ENCODE peak calls at places on chromosomes 1 and 21, in nine cellular contexts. One of them, this sample, is unnamed.

GRCh38 chr1:96674909-96675308 is 46.7 kb upstream of the PTBP2 start:
- DNase-seq in activated CD8-positive, alpha-beta T cell treated with anti-CD3 and anti-CD28 coated beads for 36 hours: no peak
- DNase-seq in T-helper 2 cell: no peak
- DNase-seq in lower lobe of right lung: no peak
- DNase-seq in amygdala: no peak
- DNase-seq in esophagus squamous epithelium: no peak
- DNase-seq in AG10803: no peak
- DNase-seq in H4: no peak
- DNase-seq in GM03348: no peak
- DNase-seq in this sample: no peak

GRCh38 chr1:197776348-197777082 is 1.2 kb upstream of the DENND1B start:
- DNase-seq in amygdala: no peak
- DNase-seq in AG10803: peak; percentile 87
- DNase-seq in activated CD8-positive, alpha-beta T cell treated with anti-CD3 and anti-CD28 coated beads for 36 hours: peak; percentile 44
- DNase-seq in GM03348: peak; percentile 53
- DNase-seq in H4: peak; percentile 49
- DNase-seq in lower lobe of right lung: no peak
- DNase-seq in T-helper 2 cell: no peak
- DNase-seq in esophagus squamous epithelium: no peak
- DNase-seq in this sample: peak; percentile 54

GRCh38 chr1:58739851-58740466 is 40.1 kb upstream of the MYSM1 start:
- DNase-seq in lower lobe of right lung: no peak
- DNase-seq in activated CD8-positive, alpha-beta T cell treated with anti-CD3 and anti-CD28 coated beads for 36 hours: peak; percentile 26
- DNase-seq in amygdala: no peak
- DNase-seq in GM03348: peak; percentile 66
- DNase-seq in AG10803: peak; percentile 61
- DNase-seq in esophagus squamous epithelium: no peak
- DNase-seq in T-helper 2 cell: no peak
- DNase-seq in H4: peak; percentile 55
- DNase-seq in this sample: peak; percentile 55

GRCh38 chr1:16348414-16349182 is 3.7 kb downstream of the FBXO42 start:
- DNase-seq in lower lobe of right lung: no peak
- DNase-seq in H4: peak; percentile 62
- DNase-seq in activated CD8-positive, alpha-beta T cell treated with anti-CD3 and anti-CD28 coated beads for 36 hours: no peak
- DNase-seq in AG10803: peak; percentile 89
- DNase-seq in amygdala: no peak
- DNase-seq in T-helper 2 cell: no peak
- DNase-seq in esophagus squamous epithelium: no peak
- DNase-seq in GM03348: peak; percentile 57
- DNase-seq in this sample: no peak

GRCh38 chr1:230083746-230084407 is 16.8 kb downstream of the GALNT2 start:
- DNase-seq in AG10803: no peak
- DNase-seq in H4: no peak
- DNase-seq in esophagus squamous epithelium: no peak
- DNase-seq in lower lobe of right lung: no peak
- DNase-seq in amygdala: no peak
- DNase-seq in T-helper 2 cell: no peak
- DNase-seq in activated CD8-positive, alpha-beta T cell treated with anti-CD3 and anti-CD28 coated beads for 36 hours: no peak
- DNase-seq in GM03348: peak; percentile 33
- DNase-seq in this sample: no peak

GRCh38 chr21:26753822-26754221 is 91.4 kb downstream of the ADAMTS1 start:
- DNase-seq in H4: no peak
- DNase-seq in esophagus squamous epithelium: no peak
- DNase-seq in amygdala: no peak
- DNase-seq in activated CD8-positive, alpha-beta T cell treated with anti-CD3 and anti-CD28 coated beads for 36 hours: no peak
- DNase-seq in lower lobe of right lung: no peak
- DNase-seq in T-helper 2 cell: no peak
- DNase-seq in GM03348: no peak
- DNase-seq in AG10803: no peak
- DNase-seq in this sample: no peak

GRCh38 chr1:220810179-220810653 is 23.5 kb downstream of the MTARC1 start:
- DNase-seq in activated CD8-positive, alpha-beta T cell treated with anti-CD3 and anti-CD28 coated beads for 36 hours: peak; percentile 84
- DNase-seq in AG10803: peak; percentile 82
- DNase-seq in esophagus squamous epithelium: peak; percentile 8
- DNase-seq in lower lobe of right lung: peak; percentile 89
- DNase-seq in amygdala: no peak
- DNase-seq in T-helper 2 cell: peak; percentile 52
- DNase-seq in H4: peak; percentile 78
- DNase-seq in GM03348: peak; percentile 88
- DNase-seq in this sample: peak; percentile 45

GRCh38 chr1:41664861-41665640 is 180.6 kb upstream of the EDN2 start:
- DNase-seq in lower lobe of right lung: no peak
- DNase-seq in amygdala: no peak
- DNase-seq in T-helper 2 cell: no peak
- DNase-seq in AG10803: peak; percentile 79
- DNase-seq in H4: peak; percentile 71
- DNase-seq in GM03348: peak; percentile 65
- DNase-seq in activated CD8-positive, alpha-beta T cell treated with anti-CD3 and anti-CD28 coated beads for 36 hours: no peak
- DNase-seq in esophagus squamous epithelium: no peak
- DNase-seq in this sample: no peak

GRCh38 chr1:9715536-9716226 is 64.2 kb downstream of the PIK3CD start:
- DNase-seq in T-helper 2 cell: no peak
- DNase-seq in amygdala: no peak
- DNase-seq in activated CD8-positive, alpha-beta T cell treated with anti-CD3 and anti-CD28 coated beads for 36 hours: peak; percentile 80
- DNase-seq in lower lobe of right lung: no peak
- DNase-seq in esophagus squamous epithelium: no peak
- DNase-seq in GM03348: no peak
- DNase-seq in H4: no peak
- DNase-seq in AG10803: no peak
- DNase-seq in this sample: peak; percentile 76

GRCh38 chr1:55359611-55360010 is 144.4 kb upstream of the USP24 start:
- DNase-seq in AG10803: peak; percentile 58
- DNase-seq in activated CD8-positive, alpha-beta T cell treated with anti-CD3 and anti-CD28 coated beads for 36 hours: no peak
- DNase-seq in amygdala: no peak
- DNase-seq in T-helper 2 cell: no peak
- DNase-seq in lower lobe of right lung: no peak
- DNase-seq in H4: no peak
- DNase-seq in esophagus squamous epithelium: no peak
- DNase-seq in GM03348: peak; percentile 29
- DNase-seq in this sample: no peak

GRCh38 chr1:110508038-110508437 is 10.9 kb downstream of the KCNA10 start:
- DNase-seq in amygdala: no peak
- DNase-seq in AG10803: peak; percentile 18
- DNase-seq in lower lobe of right lung: peak; percentile 85
- DNase-seq in T-helper 2 cell: no peak
- DNase-seq in GM03348: peak; percentile 77
- DNase-seq in esophagus squamous epithelium: no peak
- DNase-seq in H4: no peak
- DNase-seq in activated CD8-positive, alpha-beta T cell treated with anti-CD3 and anti-CD28 coated beads for 36 hours: no peak
- DNase-seq in this sample: no peak

GRCh38 chr1:224513383-224513782 is 78.8 kb upstream of the WDR26 start:
- DNase-seq in GM03348: no peak
- DNase-seq in T-helper 2 cell: no peak
- DNase-seq in amygdala: no peak
- DNase-seq in activated CD8-positive, alpha-beta T cell treated with anti-CD3 and anti-CD28 coated beads for 36 hours: no peak
- DNase-seq in H4: no peak
- DNase-seq in AG10803: no peak
- DNase-seq in esophagus squamous epithelium: no peak
- DNase-seq in lower lobe of right lung: no peak
- DNase-seq in this sample: no peak

GRCh38 chr1:47317841-47318240 is 3.9 kb upstream of the STIL start:
- DNase-seq in AG10803: peak; percentile 97
- DNase-seq in esophagus squamous epithelium: no peak
- DNase-seq in GM03348: peak; percentile 67
- DNase-seq in T-helper 2 cell: no peak
- DNase-seq in H4: no peak
- DNase-seq in lower lobe of right lung: no peak
- DNase-seq in amygdala: no peak
- DNase-seq in activated CD8-positive, alpha-beta T cell treated with anti-CD3 and anti-CD28 coated beads for 36 hours: no peak
- DNase-seq in this sample: no peak

GRCh38 chr1:230308039-230308438 is 118.1 kb downstream of the PGBD5 start:
- DNase-seq in activated CD8-positive, alpha-beta T cell treated with anti-CD3 and anti-CD28 coated beads for 36 hours: no peak
- DNase-seq in T-helper 2 cell: no peak
- DNase-seq in amygdala: no peak
- DNase-seq in esophagus squamous epithelium: no peak
- DNase-seq in lower lobe of right lung: peak; percentile 74
- DNase-seq in AG10803: peak; percentile 53
- DNase-seq in H4: peak; percentile 86
- DNase-seq in GM03348: peak; percentile 39
- DNase-seq in this sample: no peak

GRCh38 chr1:227870375-227870774 is 54.9 kb downstream of the PRSS38 start:
- DNase-seq in esophagus squamous epithelium: no peak
- DNase-seq in H4: no peak
- DNase-seq in activated CD8-positive, alpha-beta T cell treated with anti-CD3 and anti-CD28 coated beads for 36 hours: no peak
- DNase-seq in GM03348: no peak
- DNase-seq in lower lobe of right lung: no peak
- DNase-seq in T-helper 2 cell: no peak
- DNase-seq in amygdala: no peak
- DNase-seq in AG10803: no peak
- DNase-seq in this sample: no peak

GRCh38 chr1:157124855-157125254 is 13.3 kb downstream of the ETV3 start:
- DNase-seq in T-helper 2 cell: no peak
- DNase-seq in esophagus squamous epithelium: no peak
- DNase-seq in lower lobe of right lung: no peak
- DNase-seq in GM03348: no peak
- DNase-seq in H4: no peak
- DNase-seq in activated CD8-positive, alpha-beta T cell treated with anti-CD3 and anti-CD28 coated beads for 36 hours: peak; percentile 14
- DNase-seq in AG10803: no peak
- DNase-seq in amygdala: no peak
- DNase-seq in this sample: no peak

GRCh38 chr1:196933531-196934189 is 9.9 kb upstream of the CFHR2 start:
- DNase-seq in activated CD8-positive, alpha-beta T cell treated with anti-CD3 and anti-CD28 coated beads for 36 hours: no peak
- DNase-seq in T-helper 2 cell: no peak
- DNase-seq in GM03348: no peak
- DNase-seq in AG10803: no peak
- DNase-seq in amygdala: no peak
- DNase-seq in lower lobe of right lung: no peak
- DNase-seq in H4: no peak
- DNase-seq in esophagus squamous epithelium: no peak
- DNase-seq in this sample: no peak

GRCh38 chr1:57017717-57018116 is 51.9 kb upstream of the C8B start:
- DNase-seq in H4: no peak
- DNase-seq in T-helper 2 cell: no peak
- DNase-seq in lower lobe of right lung: no peak
- DNase-seq in AG10803: no peak
- DNase-seq in esophagus squamous epithelium: no peak
- DNase-seq in GM03348: peak; percentile 17
- DNase-seq in amygdala: no peak
- DNase-seq in activated CD8-positive, alpha-beta T cell treated with anti-CD3 and anti-CD28 coated beads for 36 hours: peak; percentile 2
- DNase-seq in this sample: no peak

GRCh38 chr1:240562111-240562590 is 49.8 kb downstream of the GREM2 start:
- DNase-seq in activated CD8-positive, alpha-beta T cell treated with anti-CD3 and anti-CD28 coated beads for 36 hours: no peak
- DNase-seq in GM03348: peak; percentile 16
- DNase-seq in T-helper 2 cell: no peak
- DNase-seq in amygdala: no peak
- DNase-seq in AG10803: peak; percentile 62
- DNase-seq in lower lobe of right lung: no peak
- DNase-seq in H4: no peak
- DNase-seq in esophagus squamous epithelium: no peak
- DNase-seq in this sample: no peak

GRCh38 chr1:36159614-36160387 is 3.8 kb downstream of the MAP7D1 start:
- DNase-seq in esophagus squamous epithelium: no peak
- DNase-seq in T-helper 2 cell: no peak
- DNase-seq in activated CD8-positive, alpha-beta T cell treated with anti-CD3 and anti-CD28 coated beads for 36 hours: peak; percentile 36
- DNase-seq in lower lobe of right lung: no peak
- DNase-seq in GM03348: no peak
- DNase-seq in H4: no peak
- DNase-seq in amygdala: no peak
- DNase-seq in AG10803: no peak
- DNase-seq in this sample: no peak

GRCh38 chr21:21175798-21176334 is 177.7 kb downstream of the NCAM2 start:
- DNase-seq in esophagus squamous epithelium: no peak
- DNase-seq in H4: no peak
- DNase-seq in lower lobe of right lung: no peak
- DNase-seq in activated CD8-positive, alpha-beta T cell treated with anti-CD3 and anti-CD28 coated beads for 36 hours: no peak
- DNase-seq in AG10803: no peak
- DNase-seq in amygdala: no peak
- DNase-seq in GM03348: no peak
- DNase-seq in T-helper 2 cell: no peak
- DNase-seq in this sample: no peak

GRCh38 chr1:12539705-12540579 is 78.1 kb downstream of the DHRS3 start:
- DNase-seq in esophagus squamous epithelium: no peak
- DNase-seq in T-helper 2 cell: no peak
- DNase-seq in H4: peak; percentile 98
- DNase-seq in GM03348: peak; percentile 80
- DNase-seq in lower lobe of right lung: peak; percentile 77
- DNase-seq in AG10803: peak; percentile 97
- DNase-seq in amygdala: no peak
- DNase-seq in activated CD8-positive, alpha-beta T cell treated with anti-CD3 and anti-CD28 coated beads for 36 hours: no peak
- DNase-seq in this sample: no peak

GRCh38 chr21:46159390-46159789 is 4.0 kb upstream of the FTCD start:
- DNase-seq in esophagus squamous epithelium: no peak
- DNase-seq in GM03348: no peak
- DNase-seq in amygdala: no peak
- DNase-seq in H4: no peak
- DNase-seq in activated CD8-positive, alpha-beta T cell treated with anti-CD3 and anti-CD28 coated beads for 36 hours: no peak
- DNase-seq in lower lobe of right lung: no peak
- DNase-seq in T-helper 2 cell: no peak
- DNase-seq in AG10803: no peak
- DNase-seq in this sample: no peak

GRCh38 chr1:184110253-184111204 is 59.0 kb downstream of the TSEN15 start:
- DNase-seq in esophagus squamous epithelium: no peak
- DNase-seq in H4: peak; percentile 32
- DNase-seq in activated CD8-positive, alpha-beta T cell treated with anti-CD3 and anti-CD28 coated beads for 36 hours: peak; percentile 19
- DNase-seq in T-helper 2 cell: no peak
- DNase-seq in lower lobe of right lung: no peak
- DNase-seq in amygdala: no peak
- DNase-seq in GM03348: no peak
- DNase-seq in AG10803: no peak
- DNase-seq in this sample: no peak

GRCh38 chr1:147771216-147772125 is 11.1 kb upstream of the GJA5 start:
- DNase-seq in T-helper 2 cell: no peak
- DNase-seq in AG10803: no peak
- DNase-seq in esophagus squamous epithelium: no peak
- DNase-seq in amygdala: no peak
- DNase-seq in GM03348: peak; percentile 47
- DNase-seq in activated CD8-positive, alpha-beta T cell treated with anti-CD3 and anti-CD28 coated beads for 36 hours: no peak
- DNase-seq in H4: peak; percentile 14
- DNase-seq in lower lobe of right lung: no peak
- DNase-seq in this sample: no peak

GRCh38 chr21:15557925-15558324 is 171.9 kb upstream of the USP25 start:
- DNase-seq in T-helper 2 cell: no peak
- DNase-seq in GM03348: no peak
- DNase-seq in AG10803: no peak
- DNase-seq in amygdala: no peak
- DNase-seq in activated CD8-positive, alpha-beta T cell treated with anti-CD3 and anti-CD28 coated beads for 36 hours: no peak
- DNase-seq in H4: peak; percentile 55
- DNase-seq in lower lobe of right lung: no peak
- DNase-seq in esophagus squamous epithelium: no peak
- DNase-seq in this sample: no peak

GRCh38 chr21:45460011-45460565 is 55.1 kb downstream of the COL18A1 start:
- DNase-seq in amygdala: no peak
- DNase-seq in activated CD8-positive, alpha-beta T cell treated with anti-CD3 and anti-CD28 coated beads for 36 hours: no peak
- DNase-seq in lower lobe of right lung: no peak
- DNase-seq in T-helper 2 cell: no peak
- DNase-seq in esophagus squamous epithelium: no peak
- DNase-seq in AG10803: no peak
- DNase-seq in H4: no peak
- DNase-seq in GM03348: no peak
- DNase-seq in this sample: no peak

GRCh38 chr1:115679141-115679611 is 37.4 kb downstream of the VANGL1 start:
- DNase-seq in H4: peak; percentile 34
- DNase-seq in lower lobe of right lung: no peak
- DNase-seq in GM03348: peak; percentile 94
- DNase-seq in AG10803: peak; percentile 73
- DNase-seq in activated CD8-positive, alpha-beta T cell treated with anti-CD3 and anti-CD28 coated beads for 36 hours: no peak
- DNase-seq in amygdala: no peak
- DNase-seq in esophagus squamous epithelium: no peak
- DNase-seq in T-helper 2 cell: no peak
- DNase-seq in this sample: no peak

GRCh38 chr1:204254031-204254661 is 40.4 kb upstream of the GOLT1A start:
- DNase-seq in lower lobe of right lung: no peak
- DNase-seq in amygdala: no peak
- DNase-seq in esophagus squamous epithelium: no peak
- DNase-seq in AG10803: peak; percentile 85
- DNase-seq in H4: peak; percentile 33
- DNase-seq in GM03348: peak; percentile 74
- DNase-seq in activated CD8-positive, alpha-beta T cell treated with anti-CD3 and anti-CD28 coated beads for 36 hours: no peak
- DNase-seq in T-helper 2 cell: no peak
- DNase-seq in this sample: no peak

GRCh38 chr1:1402081-1402900 is 3.2 kb upstream of the CCNL2 start:
- DNase-seq in amygdala: no peak
- DNase-seq in T-helper 2 cell: no peak
- DNase-seq in lower lobe of right lung: no peak
- DNase-seq in GM03348: peak; percentile 72
- DNase-seq in AG10803: peak; percentile 57
- DNase-seq in activated CD8-positive, alpha-beta T cell treated with anti-CD3 and anti-CD28 coated beads for 36 hours: peak; percentile 59
- DNase-seq in esophagus squamous epithelium: no peak
- DNase-seq in H4: peak; percentile 73
- DNase-seq in this sample: peak; percentile 28

GRCh38 chr1:234844479-234845031 is 234.6 kb upstream of the IRF2BP2 start:
- DNase-seq in GM03348: no peak
- DNase-seq in activated CD8-positive, alpha-beta T cell treated with anti-CD3 and anti-CD28 coated beads for 36 hours: peak; percentile 35
- DNase-seq in H4: no peak
- DNase-seq in T-helper 2 cell: no peak
- DNase-seq in esophagus squamous epithelium: no peak
- DNase-seq in AG10803: peak; percentile 23
- DNase-seq in amygdala: no peak
- DNase-seq in lower lobe of right lung: no peak
- DNase-seq in this sample: peak; percentile 28